ENCODE peak calls at places on chromosomes 7 and 10, in ten cellular contexts. Q is HCT116, Y is prostate gland, R is transverse colon, B is right lobe of liver, T is K562, O is ovary, G is GM12878, K is body of pancreas, Z is heart left ventricle. A is an unnamed sample.

GRCh38 chr7:4714161-4714700 is 32.1 kb downstream of the FOXK1 start:
- DNase-seq in Q (no peak), R (no peak), Y (no peak), K (no peak), Z (no peak), B (no peak), O (no peak), G (no peak), T (no peak), A (no peak)

GRCh38 chr10:93180402-93181040 is 106.8 kb downstream of the CYP26A1 start:
- DNase-seq in K (peak; percentile 34), Q (no peak), G (no peak), O (no peak), B (no peak), T (no peak), R (peak; percentile 12), Z (peak; percentile 27), Y (no peak), A (no peak)

GRCh38 chr7:64883113-64883905 is 19.8 kb upstream of the ZNF273 start:
- DNase-seq in B (no peak), G (no peak), T (no peak), Z (no peak), O (no peak), R (no peak), Y (no peak), Q (no peak), K (no peak), A (no peak)

GRCh38 chr7:27994639-27995038 is 186.0 kb downstream of the JAZF1 start:
- DNase-seq in Z (no peak), R (peak; percentile 45), O (no peak), K (no peak), T (no peak), Y (no peak), Q (no peak), B (no peak), G (no peak), A (no peak)

GRCh38 chr10:110989016-110989415 is 69.6 kb downstream of the SHOC2 start:
- DNase-seq in G (no peak), B (no peak), Z (no peak), R (no peak), K (no peak), T (no peak), Y (no peak), O (no peak), Q (no peak), A (no peak)

GRCh38 chr10:46268076-46268881 is 18.5 kb upstream of the ANTXRL start:
- DNase-seq in B (no peak), Y (no peak), T (no peak), O (no peak), K (no peak), G (peak; percentile 25), R (peak; percentile 29), Q (no peak), Z (no peak), A (no peak)

GRCh38 chr10:51233337-51234100 is 159.2 kb downstream of the PRKG1 start:
- DNase-seq in T (no peak), G (no peak), O (no peak), K (no peak), Y (no peak), B (no peak), Z (no peak), Q (no peak), R (no peak), A (no peak)

GRCh38 chr10:124149143-124149542 is 55.7 kb upstream of the CHST15 start:
- DNase-seq in B (no peak), T (no peak), K (no peak), R (no peak), Q (no peak), O (no peak), Y (no peak), Z (no peak), G (no peak), A (no peak)

GRCh38 chr7:70393956-70394355 is 738.0 kb upstream of the GALNT17 start:
- DNase-seq in G (no peak), Q (no peak), T (no peak), B (no peak), Y (no peak), Z (no peak), O (no peak), R (no peak), K (no peak), A (no peak)
- TF ChIP-seq POLR2A in G (no peak), Q (no peak), T (no peak), B (no peak), Y (no peak), Z (no peak), O (no peak), R (no peak), K (no peak), A (no peak)

DNA sequence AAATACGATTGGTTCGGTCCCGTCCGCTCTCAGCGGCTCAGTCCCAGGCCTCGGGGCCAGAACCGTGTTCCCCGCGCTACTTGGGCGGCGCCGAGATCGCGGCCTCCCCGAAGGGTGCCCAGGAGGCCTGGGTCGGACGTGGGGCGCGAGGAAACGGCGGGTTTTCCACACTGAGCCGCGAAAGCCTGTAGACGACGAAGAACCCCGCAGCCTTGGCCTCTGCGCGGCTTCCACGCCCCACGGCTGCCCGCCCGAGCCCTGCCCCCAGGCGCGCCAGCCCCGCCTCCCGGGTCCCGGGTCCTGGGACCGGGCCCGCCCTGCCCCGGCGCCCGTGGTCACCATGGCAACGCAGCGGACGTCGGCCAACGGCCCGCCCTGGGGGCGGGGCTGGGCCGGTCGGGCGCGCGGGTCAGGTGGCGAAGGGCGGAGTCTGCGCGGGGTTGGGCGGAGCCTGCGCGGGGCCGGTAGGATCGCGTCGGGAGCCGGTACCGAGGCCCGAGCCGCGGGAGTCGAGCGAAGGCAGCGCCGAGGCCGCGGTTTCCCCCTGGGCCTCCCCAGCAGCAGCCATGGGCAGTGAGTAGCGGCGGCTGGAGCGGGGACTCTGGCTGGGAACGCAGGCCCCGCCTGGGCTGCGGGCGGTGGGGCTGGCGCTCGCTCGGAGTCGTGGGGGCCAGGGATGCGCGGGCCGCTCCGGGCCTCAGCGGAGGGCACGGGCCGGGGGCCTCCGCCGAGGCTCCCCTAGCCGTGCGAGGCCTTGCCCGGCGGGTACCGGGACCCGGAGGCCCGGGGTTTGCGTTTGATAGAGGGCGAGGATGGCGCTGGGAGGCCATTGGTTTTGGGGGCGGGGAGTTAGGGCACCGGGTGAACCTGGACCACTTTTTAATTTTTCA is at the start of gene SEC61A2:
- DNase-seq in T (peak; percentile 100), B (peak; percentile 99), K (peak; percentile 95), Z (peak; percentile 96), O (peak; percentile 95), R (peak; percentile 98), G (peak; percentile 53), Q (peak; percentile 73), Y (peak; percentile 96), A (peak; percentile 99)
- TF ChIP-seq POLR2A in T (peak; percentile 84), B (peak; percentile 71), K (peak; percentile 42), Z (no peak), O (peak; percentile 33), R (peak; percentile 92), G (peak; percentile 91), Q (peak; percentile 9), Y (peak; percentile 78), A (peak; percentile 65)

GRCh38 chr10:103849880-103850571 is 5.3 kb downstream of the SH3PXD2A start:
- DNase-seq in Q (no peak), Y (no peak), Z (no peak), G (no peak), T (no peak), B (no peak), K (peak; percentile 48), O (peak; percentile 51), R (no peak), A (no peak)
- TF ChIP-seq POLR2A in Q (no peak), Y (no peak), Z (no peak), G (no peak), T (no peak), B (no peak), K (no peak), O (no peak), R (no peak), A (no peak)

GRCh38 chr7:134742688-134743350 is 36.6 kb upstream of the CALD1 start:
- DNase-seq in R (peak; percentile 35), G (no peak), K (peak; percentile 33), O (peak; percentile 84), T (peak; percentile 43), Y (no peak), Z (peak; percentile 45), Q (no peak), B (no peak), A (peak; percentile 42)
- TF ChIP-seq POLR2A in R (no peak), G (no peak), K (no peak), O (no peak), T (no peak), Y (no peak), Z (no peak), Q (no peak), B (no peak), A (no peak)